ENCODE peak calls at places on chromosome 12, in five cellular contexts. D is lower lobe of right lung, H is dorsolateral prefrontal cortex, W is astrocyte of the spinal cord, T is omental fat pad. K is an unnamed sample.

GRCh38 chr12:96237465-96238077 is 43.4 kb downstream of the ELK3 start:
- DNase-seq in H (no peak), D (no peak), W (peak), T (no peak), K (no peak)

GRCh38 chr12:101829639-101830390 is 944 bp downstream of the GNPTAB start:
- DNase-seq in T (no peak), D (no peak), W (peak), H (no peak), K (no peak)

GRCh38 chr12:113683566-113683965 is 211.9 kb upstream of the LHX5 start:
- DNase-seq in D (no peak), W (no peak), H (no peak), T (no peak), K (peak)

GRCh38 chr12:85322715-85323114 is 42.7 kb downstream of the ALX1 start:
- DNase-seq in T (no peak), H (no peak), D (no peak), W (peak), K (no peak)

GRCh38 chr12:130873106-130873795 is 1.4 kb downstream of the RAN start:
- DNase-seq in W (no peak), T (no peak), D (no peak), H (no peak), K (no peak)

GRCh38 chr12:124428136-124428791 is 133.4 kb downstream of the RFLNA start:
- DNase-seq in H (peak), W (peak), T (no peak), D (no peak), K (peak)

GRCh38 chr12:550473-551260 is 90.9 kb downstream of the B4GALNT3 start:
- DNase-seq in D (no peak), T (no peak), H (no peak), W (no peak), K (no peak)

GRCh38 chr12:3141339-3142321 is 64.5 kb downstream of the TSPAN9 start:
- DNase-seq in W (no peak), T (no peak), H (no peak), D (no peak), K (no peak)

GRCh38 chr12:65826513-65827171 is 2.4 kb downstream of the HMGA2 start:
- DNase-seq in H (no peak), D (no peak), W (peak), T (no peak), K (no peak)

GRCh38 chr12:18899678-18900317 is 161.9 kb downstream of the CAPZA3 start:
- DNase-seq in D (no peak), W (no peak), H (no peak), T (no peak), K (no peak)

GRCh38 chr12:3236345-3237153 is 159.4 kb downstream of the TSPAN9 start:
- DNase-seq in H (no peak), T (no peak), D (no peak), W (peak), K (no peak)

GRCh38 chr12:52405922-52406385 is at the start of gene KRT82:
- DNase-seq in T (no peak), W (no peak), D (no peak), H (no peak), K (no peak)

GRCh38 chr12:14910090-14910915 is 24.6 kb upstream of the MGP start:
- DNase-seq in D (no peak), H (no peak), T (no peak), W (peak), K (no peak)

GRCh38 chr12:75452675-75453330 is 27.8 kb upstream of the GLIPR1 start:
- DNase-seq in D (no peak), H (no peak), W (peak), T (no peak), K (no peak)

GRCh38 chr12:18955594-18955993 is 173.9 kb upstream of the PLEKHA5 start:
- DNase-seq in D (no peak), T (no peak), H (no peak), W (no peak), K (no peak)

GRCh38 chr12:46073321-46073720 is 82.9 kb upstream of the SCAF11 start:
- DNase-seq in D (no peak), T (no peak), H (no peak), W (no peak), K (no peak)

GRCh38 chr12:81759215-81759991 is at the start of gene PPFIA2:
- DNase-seq in W (peak), H (peak), T (no peak), D (no peak), K (peak)

GRCh38 chr12:80313184-80313583 is 130.9 kb upstream of the PTPRQ start:
- DNase-seq in W (no peak), T (no peak), D (no peak), H (no peak), K (no peak)
- TF ChIP-seq CTCF in W (no peak), T (no peak), D (no peak), H (no peak), K (peak)

GRCh38 chr12:112559784-112560183 is 141.0 kb downstream of the PTPN11 start:
- DNase-seq in T (no peak), H (no peak), W (no peak), D (no peak), K (no peak)

GRCh38 chr12:112570096-112570495 is 151.3 kb downstream of the PTPN11 start:
- DNase-seq in T (no peak), H (no peak), D (no peak), W (no peak), K (no peak)

DNA sequence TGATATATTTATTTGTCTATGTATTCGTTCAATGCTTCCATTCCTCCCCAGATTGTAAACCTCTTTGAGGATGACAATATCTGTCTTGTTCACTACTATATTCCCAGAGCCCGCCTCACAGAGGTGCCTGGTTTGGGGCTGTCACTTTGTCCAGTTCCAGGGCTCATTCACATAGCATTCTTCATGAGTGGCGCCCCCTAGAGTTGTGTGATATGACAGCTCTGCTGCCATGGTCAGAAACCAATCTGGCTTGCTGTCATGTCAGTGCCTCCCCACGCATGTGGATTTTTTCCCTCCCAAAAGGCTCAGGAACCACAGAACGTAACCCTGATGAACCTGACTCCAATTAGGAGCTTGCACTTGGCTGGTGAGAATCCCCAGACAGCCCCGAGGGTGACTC is 145.4 kb downstream of the PTPN11 start:
- DNase-seq in D (no peak), W (no peak), T (no peak), H (no peak), K (no peak)
- TF ChIP-seq CTCF in D (no peak), W (no peak), T (no peak), H (no peak), K (no peak)

GRCh38 chr12:44000309-44000952 is 164.6 kb downstream of the TMEM117 start:
- DNase-seq in T (no peak), D (no peak), H (no peak), W (peak), K (no peak)
- TF ChIP-seq CTCF in T (no peak), D (peak), H (peak), W (peak), K (peak)

GRCh38 chr12:115070313-115070712 is 386.3 kb upstream of the TBX3 start:
- DNase-seq in W (no peak), D (no peak), T (no peak), H (no peak), K (no peak)
- TF ChIP-seq CTCF in W (no peak), D (no peak), T (no peak), H (no peak), K (no peak)

GRCh38 chr12:54622463-54623183 is 12.1 kb downstream of the LACRT start:
- DNase-seq in T (no peak), D (no peak), W (no peak), H (no peak), K (no peak)
- TF ChIP-seq CTCF in T (no peak), D (no peak), W (peak), H (no peak), K (no peak)

GRCh38 chr12:99390707-99391106 is 256.8 kb upstream of the GARIN6 start:
- DNase-seq in H (peak), W (no peak), T (no peak), D (no peak), K (no peak)
- TF ChIP-seq CTCF in H (peak), W (peak), T (no peak), D (no peak), K (peak)

DNA sequence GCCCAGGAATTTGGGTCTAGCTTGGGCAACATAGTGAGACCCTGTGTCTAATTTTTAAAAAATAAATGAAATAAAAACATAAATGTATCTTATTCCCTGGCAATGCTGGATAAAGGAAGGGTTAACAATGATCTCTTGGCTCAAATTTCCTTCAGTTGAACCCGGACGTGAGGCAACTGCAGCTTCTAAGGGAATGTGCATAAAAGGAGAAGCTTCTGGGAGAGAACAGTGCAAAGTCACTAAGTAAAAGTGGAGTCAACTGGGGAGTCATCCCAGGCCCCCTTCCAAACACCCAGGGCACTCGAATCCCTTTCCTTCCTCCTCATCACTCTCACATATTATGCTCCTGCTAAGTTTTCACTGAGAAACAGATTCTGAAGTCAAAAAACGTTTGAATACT is 147.3 kb downstream of the PPM1H start:
- DNase-seq in D (no peak), T (no peak), W (no peak), H (no peak), K (no peak)
- TF ChIP-seq CTCF in D (no peak), T (no peak), W (no peak), H (no peak), K (no peak)

GRCh38 chr12:120846721-120847120 is 57.4 kb downstream of the SPPL3 start:
- DNase-seq in H (no peak), W (no peak), D (no peak), T (no peak), K (no peak)

GRCh38 chr12:120844297-120844696 is 59.9 kb downstream of the SPPL3 start:
- DNase-seq in D (no peak), H (no peak), T (no peak), W (no peak), K (no peak)

GRCh38 chr12:120843472-120843871 is 60.7 kb downstream of the SPPL3 start:
- DNase-seq in H (no peak), W (no peak), T (no peak), D (no peak), K (no peak)

GRCh38 chr12:120845696-120846095 is 58.5 kb downstream of the SPPL3 start:
- DNase-seq in D (no peak), T (no peak), H (no peak), W (no peak), K (no peak)

GRCh38 chr12:120844768-120845449 is 59.2 kb downstream of the SPPL3 start:
- DNase-seq in T (no peak), D (no peak), H (no peak), W (no peak), K (no peak)
- TF ChIP-seq CTCF in T (no peak), D (no peak), H (no peak), W (no peak), K (no peak)